ENCODE peak calls at places on chromosomes 12 and 14, in seven cellular contexts. One of them, this sample, is unnamed.
A peak's percentile ranks its signal among the peaks of the same experiment; 100 is the strongest.

GRCh38 chr12:90794212-90794611 is 160.8 kb downstream of the CCER1 start:
- DNase-seq in mammary epithelial cell: no peak
- DNase-seq in HCT116: no peak
- DNase-seq in neural progenitor cell: no peak
- DNase-seq in PC-3: no peak
- DNase-seq in MM.1S: no peak
- DNase-seq in HepG2: no peak
- DNase-seq in this sample: no peak

GRCh38 chr12:2395352-2395977 is 342.7 kb downstream of the CACNA1C start:
- DNase-seq in mammary epithelial cell: no peak
- DNase-seq in HCT116: peak; percentile 40
- DNase-seq in neural progenitor cell: peak; percentile 80
- DNase-seq in PC-3: peak; percentile 51
- DNase-seq in MM.1S: peak; percentile 26
- DNase-seq in HepG2: peak; percentile 29
- DNase-seq in this sample: no peak

GRCh38 chr14:48672506-48672905 is 913.7 kb downstream of the RPS29 start:
- DNase-seq in mammary epithelial cell: no peak
- DNase-seq in HCT116: no peak
- DNase-seq in neural progenitor cell: no peak
- DNase-seq in PC-3: no peak
- DNase-seq in MM.1S: peak; percentile 60
- DNase-seq in HepG2: no peak
- DNase-seq in this sample: no peak

GRCh38 chr14:96105921-96106441 is 66.8 kb downstream of the C14orf132 start:
- DNase-seq in mammary epithelial cell: peak; percentile 85
- DNase-seq in HCT116: no peak
- DNase-seq in neural progenitor cell: no peak
- DNase-seq in PC-3: no peak
- DNase-seq in MM.1S: no peak
- DNase-seq in HepG2: no peak
- DNase-seq in this sample: no peak

GRCh38 chr12:49331360-49332222 is 5.4 kb downstream of the C1QL4 start:
- DNase-seq in mammary epithelial cell: peak; percentile 37
- DNase-seq in HCT116: peak; percentile 43
- DNase-seq in neural progenitor cell: peak; percentile 85
- DNase-seq in PC-3: peak; percentile 66
- DNase-seq in MM.1S: no peak
- DNase-seq in HepG2: peak; percentile 53
- DNase-seq in this sample: peak; percentile 99

GRCh38 chr12:92538970-92539749 is 163.6 kb upstream of the PLEKHG7 start:
- DNase-seq in mammary epithelial cell: peak; percentile 96
- DNase-seq in HCT116: peak; percentile 47
- DNase-seq in neural progenitor cell: no peak
- DNase-seq in PC-3: peak; percentile 88
- DNase-seq in MM.1S: peak; percentile 97
- DNase-seq in HepG2: no peak
- DNase-seq in this sample: peak; percentile 83

GRCh38 chr14:82667006-82667405 is 1133.4 kb upstream of the SEL1L start:
- DNase-seq in mammary epithelial cell: no peak
- DNase-seq in HCT116: no peak
- DNase-seq in neural progenitor cell: no peak
- DNase-seq in PC-3: no peak
- DNase-seq in MM.1S: no peak
- DNase-seq in HepG2: no peak
- DNase-seq in this sample: no peak

GRCh38 chr14:99517643-99518381 is 36.6 kb downstream of the CCNK start:
- DNase-seq in mammary epithelial cell: no peak
- DNase-seq in HCT116: no peak
- DNase-seq in neural progenitor cell: no peak
- DNase-seq in PC-3: no peak
- DNase-seq in MM.1S: no peak
- DNase-seq in HepG2: no peak
- DNase-seq in this sample: peak; percentile 83

GRCh38 chr14:103292426-103293374 is 41.3 kb upstream of the EIF5 start:
- DNase-seq in mammary epithelial cell: peak; percentile 41
- DNase-seq in HCT116: peak; percentile 45
- DNase-seq in neural progenitor cell: peak; percentile 85
- DNase-seq in PC-3: peak; percentile 84
- DNase-seq in MM.1S: peak; percentile 45
- DNase-seq in HepG2: peak; percentile 44
- DNase-seq in this sample: peak; percentile 96

GRCh38 chr12:68915055-68915454 is 17.9 kb downstream of the CPM start:
- DNase-seq in mammary epithelial cell: peak; percentile 80
- DNase-seq in HCT116: no peak
- DNase-seq in neural progenitor cell: no peak
- DNase-seq in PC-3: peak; percentile 59
- DNase-seq in MM.1S: no peak
- DNase-seq in HepG2: no peak
- DNase-seq in this sample: no peak

GRCh38 chr12:114479831-114480230 is 73.9 kb upstream of the TBX5 start:
- DNase-seq in mammary epithelial cell: no peak
- DNase-seq in HCT116: no peak
- DNase-seq in neural progenitor cell: peak; percentile 53
- DNase-seq in PC-3: no peak
- DNase-seq in MM.1S: no peak
- DNase-seq in HepG2: no peak
- DNase-seq in this sample: peak; percentile 56

GRCh38 chr14:51520087-51520486 is 131.6 kb upstream of the FRMD6 start:
- DNase-seq in mammary epithelial cell: peak; percentile 63
- DNase-seq in HCT116: no peak
- DNase-seq in neural progenitor cell: no peak
- DNase-seq in PC-3: peak; percentile 38
- DNase-seq in MM.1S: no peak
- DNase-seq in HepG2: no peak
- DNase-seq in this sample: no peak

GRCh38 chr12:111412007-111412829 is 6.5 kb downstream of the SH2B3 start:
- DNase-seq in mammary epithelial cell: no peak
- DNase-seq in HCT116: no peak
- DNase-seq in neural progenitor cell: peak; percentile 74
- DNase-seq in PC-3: no peak
- DNase-seq in MM.1S: no peak
- DNase-seq in HepG2: no peak
- DNase-seq in this sample: peak; percentile 88

GRCh38 chr12:97680751-97681150 is 218.1 kb downstream of the RMST start:
- DNase-seq in mammary epithelial cell: no peak
- DNase-seq in HCT116: no peak
- DNase-seq in neural progenitor cell: no peak
- DNase-seq in PC-3: no peak
- DNase-seq in MM.1S: no peak
- DNase-seq in HepG2: no peak
- DNase-seq in this sample: no peak

GRCh38 chr12:89405626-89406342 is 53.5 kb upstream of the DUSP6 start:
- DNase-seq in mammary epithelial cell: no peak
- DNase-seq in HCT116: no peak
- DNase-seq in neural progenitor cell: no peak
- DNase-seq in PC-3: no peak
- DNase-seq in MM.1S: no peak
- DNase-seq in HepG2: no peak
- DNase-seq in this sample: no peak

GRCh38 chr12:109892748-109893147 is 7.3 kb upstream of the TCHP start:
- DNase-seq in mammary epithelial cell: no peak
- DNase-seq in HCT116: no peak
- DNase-seq in neural progenitor cell: no peak
- DNase-seq in PC-3: no peak
- DNase-seq in MM.1S: peak; percentile 75
- DNase-seq in HepG2: no peak
- DNase-seq in this sample: no peak

GRCh38 chr12:102702447-102703114 is 214.5 kb downstream of the PAH start:
- DNase-seq in mammary epithelial cell: peak; percentile 20
- DNase-seq in HCT116: peak; percentile 36
- DNase-seq in neural progenitor cell: peak; percentile 37
- DNase-seq in PC-3: peak; percentile 25
- DNase-seq in MM.1S: peak; percentile 69
- DNase-seq in HepG2: peak; percentile 54
- DNase-seq in this sample: peak; percentile 89
- TF ChIP-seq CTCF in mammary epithelial cell: peak; percentile 52
- TF ChIP-seq CTCF in HCT116: peak; percentile 65
- TF ChIP-seq CTCF in neural progenitor cell: peak; percentile 64
- TF ChIP-seq CTCF in PC-3: peak; percentile 58
- TF ChIP-seq CTCF in MM.1S: peak; percentile 82
- TF ChIP-seq CTCF in HepG2: peak; percentile 52
- TF ChIP-seq CTCF in this sample: peak; percentile 81

GRCh38 chr12:65508281-65509035 is 230.0 kb downstream of the MSRB3 start:
- DNase-seq in mammary epithelial cell: no peak
- DNase-seq in HCT116: no peak
- DNase-seq in neural progenitor cell: no peak
- DNase-seq in PC-3: no peak
- DNase-seq in MM.1S: no peak
- DNase-seq in HepG2: no peak
- DNase-seq in this sample: no peak

GRCh38 chr12:65511134-65511912 is 232.8 kb downstream of the MSRB3 start:
- DNase-seq in mammary epithelial cell: no peak
- DNase-seq in HCT116: no peak
- DNase-seq in neural progenitor cell: no peak
- DNase-seq in PC-3: no peak
- DNase-seq in MM.1S: no peak
- DNase-seq in HepG2: no peak
- DNase-seq in this sample: no peak

GRCh38 chr12:65509953-65510352 is 231.5 kb downstream of the MSRB3 start:
- DNase-seq in mammary epithelial cell: no peak
- DNase-seq in HCT116: no peak
- DNase-seq in neural progenitor cell: no peak
- DNase-seq in PC-3: no peak
- DNase-seq in MM.1S: no peak
- DNase-seq in HepG2: no peak
- DNase-seq in this sample: peak; percentile 54

GRCh38 chr12:65511927-65512326 is 233.4 kb downstream of the MSRB3 start:
- DNase-seq in mammary epithelial cell: no peak
- DNase-seq in HCT116: no peak
- DNase-seq in neural progenitor cell: no peak
- DNase-seq in PC-3: no peak
- DNase-seq in MM.1S: no peak
- DNase-seq in HepG2: no peak
- DNase-seq in this sample: no peak

GRCh38 chr12:65510584-65511050 is 232.1 kb downstream of the MSRB3 start:
- DNase-seq in mammary epithelial cell: no peak
- DNase-seq in HCT116: peak; percentile 84
- DNase-seq in neural progenitor cell: peak; percentile 89
- DNase-seq in PC-3: no peak
- DNase-seq in MM.1S: no peak
- DNase-seq in HepG2: peak; percentile 88
- DNase-seq in this sample: no peak
- H3K4me1 ChIP-seq in mammary epithelial cell: no peaks in the 10 kb centered on the region
- H3K4me1 ChIP-seq in HCT116: peaks cover 97% of the 10 kb centered on the region
- H3K4me1 ChIP-seq in neural progenitor cell: peaks cover 16% of the 10 kb centered on the region
- H3K4me1 ChIP-seq in PC-3: no peaks in the 10 kb centered on the region
- H3K4me1 ChIP-seq in MM.1S: no peaks in the 10 kb centered on the region
- H3K4me1 ChIP-seq in HepG2: peaks cover 17% of the 10 kb centered on the region
- H3K4me1 ChIP-seq in this sample: no peaks in the 10 kb centered on the region

GRCh38 chr14:73759714-73760597 is 45.8 kb upstream of the PNMA1 start:
- DNase-seq in mammary epithelial cell: peak; percentile 100
- DNase-seq in HCT116: peak; percentile 88
- DNase-seq in neural progenitor cell: peak; percentile 97
- DNase-seq in PC-3: peak; percentile 98
- DNase-seq in MM.1S: peak; percentile 89
- DNase-seq in HepG2: peak; percentile 96
- DNase-seq in this sample: peak; percentile 100
- H2AFZ ChIP-seq in mammary epithelial cell: peak overlapping the region; percentile 89
- H2AFZ ChIP-seq in HCT116: no peak overlapping the region
- H2AFZ ChIP-seq in neural progenitor cell: peak overlapping the region; percentile 91
- H2AFZ ChIP-seq in PC-3: peak overlapping the region; percentile 42
- H2AFZ ChIP-seq in MM.1S: no peak overlapping the region
- H2AFZ ChIP-seq in HepG2: no peak overlapping the region
- H2AFZ ChIP-seq in this sample: peak overlapping the region; percentile 67

GRCh38 chr12:27229367-27229766 is 14.7 kb upstream of the STK38L start:
- DNase-seq in mammary epithelial cell: no peak
- DNase-seq in HCT116: no peak
- DNase-seq in neural progenitor cell: no peak
- DNase-seq in PC-3: no peak
- DNase-seq in MM.1S: no peak
- DNase-seq in HepG2: no peak
- DNase-seq in this sample: no peak

GRCh38 chr12:27236498-27236897 is 7.6 kb upstream of the STK38L start:
- DNase-seq in mammary epithelial cell: peak; percentile 29
- DNase-seq in HCT116: peak; percentile 13
- DNase-seq in neural progenitor cell: no peak
- DNase-seq in PC-3: peak; percentile 58
- DNase-seq in MM.1S: no peak
- DNase-seq in HepG2: no peak
- DNase-seq in this sample: no peak

GRCh38 chr12:27237790-27238771 is 6.0 kb upstream of the STK38L start:
- DNase-seq in mammary epithelial cell: no peak
- DNase-seq in HCT116: no peak
- DNase-seq in neural progenitor cell: no peak
- DNase-seq in PC-3: no peak
- DNase-seq in MM.1S: peak; percentile 38
- DNase-seq in HepG2: no peak
- DNase-seq in this sample: no peak

GRCh38 chr12:27233814-27234213 is 10.3 kb upstream of the STK38L start:
- DNase-seq in mammary epithelial cell: no peak
- DNase-seq in HCT116: no peak
- DNase-seq in neural progenitor cell: no peak
- DNase-seq in PC-3: no peak
- DNase-seq in MM.1S: no peak
- DNase-seq in HepG2: peak; percentile 26
- DNase-seq in this sample: no peak
- TF ChIP-seq CTCF in mammary epithelial cell: no peak
- TF ChIP-seq CTCF in HCT116: peak; percentile 29
- TF ChIP-seq CTCF in neural progenitor cell: peak; percentile 34
- TF ChIP-seq CTCF in PC-3: peak; percentile 38
- TF ChIP-seq CTCF in MM.1S: no peak
- TF ChIP-seq CTCF in HepG2: no peak
- TF ChIP-seq CTCF in this sample: peak; percentile 8

GRCh38 chr12:7131502-7131866 is 1.3 kb downstream of the CLSTN3 start:
- DNase-seq in mammary epithelial cell: no peak
- DNase-seq in HCT116: no peak
- DNase-seq in neural progenitor cell: peak; percentile 31
- DNase-seq in PC-3: no peak
- DNase-seq in MM.1S: no peak
- DNase-seq in HepG2: no peak
- DNase-seq in this sample: no peak
- H3K4me1 ChIP-seq in mammary epithelial cell: peaks cover 13% of the 10 kb centered on the region
- H3K4me1 ChIP-seq in HCT116: peaks cover 35% of the 10 kb centered on the region
- H3K4me1 ChIP-seq in neural progenitor cell: peaks cover 9% of the 10 kb centered on the region
- H3K4me1 ChIP-seq in PC-3: peaks cover 7% of the 10 kb centered on the region
- H3K4me1 ChIP-seq in MM.1S: peaks cover 10% of the 10 kb centered on the region
- H3K4me1 ChIP-seq in HepG2: peaks cover 47% of the 10 kb centered on the region
- H3K4me1 ChIP-seq in this sample: peaks cover 17% of the 10 kb centered on the region

GRCh38 chr12:130356222-130356621 is 18.5 kb downstream of the PIWIL1 start:
- DNase-seq in mammary epithelial cell: no peak
- DNase-seq in HCT116: no peak
- DNase-seq in neural progenitor cell: no peak
- DNase-seq in PC-3: no peak
- DNase-seq in MM.1S: no peak
- DNase-seq in HepG2: no peak
- DNase-seq in this sample: no peak
- H2AFZ ChIP-seq in mammary epithelial cell: no peak overlapping the region
- H2AFZ ChIP-seq in HCT116: no peak overlapping the region
- H2AFZ ChIP-seq in neural progenitor cell: no peak overlapping the region
- H2AFZ ChIP-seq in PC-3: no peak overlapping the region
- H2AFZ ChIP-seq in MM.1S: no peak overlapping the region
- H2AFZ ChIP-seq in HepG2: no peak overlapping the region
- H2AFZ ChIP-seq in this sample: no peak overlapping the region

This sample was measured in osteoblast.